ENCODE peak calls at places on chromosomes 16 and 17, in five cellular contexts. W is tibial artery, O is fibroblast of the aortic adventitia, C is cardiac fibroblast, A is lower lobe of right lung. Q is an unnamed sample.

GRCh38 chr17:59329558-59330313 is 1.7 kb upstream of the YPEL2 start:
- DNase-seq in W (peak), O (peak), C (peak), A (no peak), Q (peak)

GRCh38 chr16:66925322-66925840 is at the start of gene RRAD:
- DNase-seq in W (peak), O (peak), C (peak), A (peak), Q (no peak)

GRCh38 chr17:68972119-68972704 is 17.0 kb upstream of the ABCA8 start:
- DNase-seq in W (no peak), O (peak), C (peak), A (no peak), Q (peak)

GRCh38 chr16:80803341-80804060 is 897 bp downstream of the CDYL2 start:
- DNase-seq in W (no peak), O (no peak), C (peak), A (peak), Q (no peak)

GRCh38 chr17:65553009-65553645 is 8.3 kb downstream of the AXIN2 start:
- DNase-seq in W (no peak), O (peak), C (peak), A (no peak), Q (no peak)

GRCh38 chr16:72946474-72947194 is 101.3 kb downstream of the ZFHX3 start:
- DNase-seq in W (peak), O (peak), C (peak), A (no peak), Q (no peak)

GRCh38 chr17:8155341-8156173 is 3.4 kb upstream of the PER1 start:
- DNase-seq in W (no peak), O (peak), C (peak), A (peak), Q (peak)

GRCh38 chr16:88781140-88782077 is 3.6 kb downstream of the PIEZO1 start:
- DNase-seq in W (no peak), O (no peak), C (no peak), A (peak), Q (no peak)

GRCh38 chr17:28033972-28034714 is 8.3 kb upstream of the NLK start:
- DNase-seq in W (no peak), O (peak), C (peak), A (no peak), Q (peak)

GRCh38 chr17:68665373-68665772 is 64.2 kb upstream of the FAM20A start:
- DNase-seq in W (no peak), O (no peak), C (no peak), A (no peak), Q (no peak)

GRCh38 chr16:907819-908218 is 63.0 kb downstream of the LMF1 start:
- DNase-seq in W (no peak), O (no peak), C (no peak), A (peak), Q (no peak)

GRCh38 chr17:39270923-39271322 is 45.2 kb upstream of the STAC2 start:
- DNase-seq in W (no peak), O (peak), C (peak), A (no peak), Q (peak)

GRCh38 chr16:2033057-2033911 is 6.6 kb downstream of the NHERF2 start:
- DNase-seq in W (peak), O (peak), C (peak), A (no peak), Q (no peak)

GRCh38 chr17:78039581-78039980 is 81.1 kb downstream of the TNRC6C start:
- DNase-seq in W (no peak), O (no peak), C (no peak), A (no peak), Q (no peak)

GRCh38 chr16:71927383-71927782 is 32.1 kb downstream of the IST1 start:
- DNase-seq in W (no peak), O (peak), C (peak), A (no peak), Q (peak)

DNA sequence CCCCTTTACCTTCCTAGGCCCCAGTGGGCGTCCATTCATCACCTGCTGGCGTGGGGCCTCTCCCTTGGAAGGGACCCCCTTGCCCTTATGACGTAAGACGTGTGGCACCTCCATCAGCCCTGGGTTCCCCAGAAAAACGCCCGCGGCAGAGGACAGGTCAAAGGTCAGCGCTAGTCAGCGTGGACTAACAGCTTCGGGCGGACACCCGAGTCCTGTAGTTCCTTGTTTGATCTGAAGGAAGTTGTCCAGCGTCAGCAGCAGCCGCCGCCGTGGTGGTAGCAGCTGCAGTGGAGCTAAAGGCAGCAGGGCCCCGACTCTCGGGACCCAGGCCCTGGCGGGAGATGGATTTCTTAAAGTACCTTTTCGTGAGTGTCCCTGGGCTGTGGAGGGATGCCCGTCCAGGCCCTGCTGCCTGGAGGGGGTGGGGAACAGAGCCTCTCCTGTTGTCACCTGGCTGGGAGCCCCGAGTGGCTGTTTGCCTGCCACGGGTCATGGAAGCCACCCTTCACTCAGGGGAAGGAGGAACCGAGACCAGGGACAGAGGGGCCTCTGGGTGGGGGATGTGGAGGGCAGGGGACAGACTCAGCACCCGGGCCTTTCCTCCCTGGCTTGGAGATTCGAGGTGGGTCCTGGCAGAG is 123.6 kb downstream of the OR1D5 start:
- DNase-seq in W (no peak), O (no peak), C (no peak), A (peak), Q (no peak)
- H3K4me3 ChIP-seq in W (no peak), O (no peak), C (no peak), A (no peak), Q (no peak)

DNA sequence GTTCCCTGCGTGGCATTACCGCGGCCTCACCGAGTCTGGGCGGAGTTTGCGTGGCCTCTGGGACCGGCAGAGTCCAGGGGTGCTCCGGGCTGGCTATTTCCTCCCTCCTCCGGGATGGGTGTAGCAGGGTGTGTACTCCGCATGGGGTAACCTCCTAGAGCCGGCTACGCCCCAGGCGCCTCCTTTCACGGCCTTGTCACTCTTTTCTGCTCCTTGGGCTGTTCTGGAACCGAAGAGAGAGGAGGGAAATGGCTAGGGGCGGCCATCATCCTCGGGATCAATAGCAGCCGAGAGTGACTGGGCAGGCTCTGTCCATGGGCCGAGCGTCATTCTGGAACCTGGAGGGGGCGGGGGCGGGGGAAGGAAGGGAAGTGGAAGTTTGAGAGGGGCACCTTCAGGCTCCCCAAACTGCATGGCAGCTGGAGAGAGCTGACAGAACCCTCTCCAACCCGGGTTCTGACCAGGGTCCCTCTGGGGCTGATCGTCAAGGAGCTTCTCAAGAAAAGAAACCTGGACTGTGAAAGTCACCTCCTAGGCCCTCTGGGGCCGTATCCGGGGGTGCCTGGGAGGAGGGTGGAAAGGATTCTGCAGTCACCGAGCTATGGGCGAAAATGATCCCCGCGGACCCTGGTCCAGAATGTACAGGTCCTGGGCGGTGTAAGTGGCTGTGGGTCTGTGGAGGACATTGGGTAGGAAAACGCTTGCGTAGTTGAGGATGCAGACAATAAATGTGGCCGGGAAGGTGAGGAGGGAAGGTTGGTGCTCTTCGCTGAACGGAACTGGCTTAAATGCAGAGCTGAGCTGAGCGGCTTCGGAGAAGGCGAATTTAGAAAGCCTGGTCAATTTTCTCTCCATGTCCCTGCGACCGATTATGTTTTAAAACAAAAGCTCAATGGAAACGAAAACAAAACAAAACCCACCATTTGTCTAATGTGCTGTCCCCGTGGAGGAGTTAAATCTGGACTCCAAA is 3.8 kb upstream of the LHX1 start:
- DNase-seq in W (no peak), O (no peak), C (no peak), A (no peak), Q (no peak)
- H3K4me3 ChIP-seq in W (no peak), O (no peak), C (no peak), A (peak), Q (no peak)

GRCh38 chr16:11310634-11310977 is 29.5 kb upstream of the PRM1 start:
- DNase-seq in W (no peak), O (no peak), C (no peak), A (no peak), Q (no peak)
- H3K4me3 ChIP-seq in W (no peak), O (no peak), C (no peak), A (no peak), Q (no peak)

GRCh38 chr17:80773243-80773991 is 218.2 kb upstream of the CHMP6 start:
- DNase-seq in W (peak), O (peak), C (no peak), A (no peak), Q (no peak)
- H3K4me3 ChIP-seq in W (no peak), O (no peak), C (no peak), A (no peak), Q (no peak)

GRCh38 chr17:6086603-6087400 is 16.6 kb downstream of the WSCD1 start:
- DNase-seq in W (no peak), O (no peak), C (no peak), A (no peak), Q (no peak)

GRCh38 chr17:6092182-6092922 is 22.2 kb downstream of the WSCD1 start:
- DNase-seq in W (peak), O (no peak), C (no peak), A (no peak), Q (no peak)

GRCh38 chr17:6088141-6088540 is 18.0 kb downstream of the WSCD1 start:
- DNase-seq in W (no peak), O (no peak), C (no peak), A (peak), Q (no peak)

GRCh38 chr17:6092923-6093468 is 22.8 kb downstream of the WSCD1 start:
- DNase-seq in W (peak), O (no peak), C (no peak), A (no peak), Q (no peak)

DNA sequence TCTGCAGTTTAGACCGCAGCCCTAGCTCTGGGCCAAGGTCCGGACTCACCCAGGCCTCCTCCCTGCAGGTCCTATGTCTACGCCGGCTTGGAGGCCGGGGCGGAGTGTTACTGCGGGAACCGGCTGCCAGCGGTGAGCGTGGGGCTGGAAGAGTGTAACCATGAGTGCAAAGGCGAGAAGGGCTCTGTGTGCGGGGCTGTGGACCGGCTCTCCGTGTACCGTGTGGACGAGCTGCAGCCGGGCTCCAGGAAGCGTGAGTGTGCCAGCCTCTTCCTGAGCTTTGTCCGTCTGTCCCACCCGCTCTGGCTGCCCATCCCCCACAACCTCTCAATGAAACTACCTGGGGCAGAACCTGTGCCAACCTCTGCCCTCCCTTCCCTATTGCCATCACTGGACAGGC is 20.1 kb downstream of the WSCD1 start:
- DNase-seq in W (peak), O (no peak), C (no peak), A (no peak), Q (no peak)
- H3K4me3 ChIP-seq in W (no peak), O (no peak), C (no peak), A (no peak), Q (no peak)

Q was measured in bronchial epithelial cell.